ENCODE peak calls at places on chromosomes 2 and 18, in seven cellular contexts. Q is brain microvascular endothelial cell, T is GM20000, R is PC-9, O is A549, Z is fibroblast of mammary gland, N is cardiac muscle cell. V is an unnamed sample.

GRCh38 chr18:78912336-78912735 is 67.3 kb upstream of the SALL3 start:
- DNase-seq in Z (no peak), O (no peak), T (no peak), Q (no peak), R (no peak), N (no peak), V (no peak)

GRCh38 chr2:207765541-207765940 is 4.2 kb downstream of the FZD5 start:
- DNase-seq in N (no peak), R (no peak), T (no peak), Z (no peak), O (no peak), Q (no peak), V (no peak)

GRCh38 chr2:71577209-71577608 is 123.8 kb downstream of the DYSF start:
- DNase-seq in Q (no peak), R (no peak), T (no peak), O (no peak), Z (no peak), N (no peak), V (no peak)

GRCh38 chr2:146523218-146523617 is 1321.6 kb upstream of the ACVR2A start:
- DNase-seq in T (peak), N (peak), R (no peak), Z (peak), O (no peak), Q (no peak), V (no peak)

GRCh38 chr2:237774811-237775553 is 23.6 kb upstream of the RBM44 start:
- DNase-seq in R (peak), Q (peak), O (peak), T (peak), Z (peak), N (peak), V (peak)

GRCh38 chr18:51194604-51195003 is 2.9 kb downstream of the MEX3C start:
- DNase-seq in N (peak), R (no peak), O (no peak), T (no peak), Q (no peak), Z (no peak), V (no peak)

GRCh38 chr18:74249181-74249968 is 42.4 kb downstream of the CYB5A start:
- DNase-seq in T (no peak), N (peak), O (peak), Q (peak), Z (peak), R (no peak), V (no peak)

GRCh38 chr2:191845248-191845715 is 1.6 kb downstream of the CAVIN2 start:
- DNase-seq in O (no peak), Q (no peak), T (no peak), Z (peak), N (peak), R (no peak), V (no peak)

GRCh38 chr2:168255866-168256265 is 8.5 kb upstream of the STK39 start:
- DNase-seq in T (no peak), Q (no peak), R (no peak), N (no peak), O (no peak), Z (no peak), V (peak)

GRCh38 chr2:67839242-67839641 is 223.6 kb downstream of the C1D start:
- DNase-seq in T (no peak), O (no peak), R (no peak), Z (peak), Q (no peak), N (peak), V (no peak)

GRCh38 chr2:140808816-140809215 is 1322.0 kb downstream of the LRP1B start:
- DNase-seq in Z (no peak), N (peak), O (no peak), Q (no peak), T (no peak), R (no peak), V (no peak)

GRCh38 chr18:59423251-59423650 is 64.2 kb upstream of the LMAN1 start:
- DNase-seq in T (no peak), O (no peak), Q (no peak), N (peak), Z (peak), R (no peak), V (no peak)

GRCh38 chr2:204060896-204061640 is 124.5 kb downstream of the ICOS start:
- DNase-seq in N (no peak), O (no peak), T (no peak), R (no peak), Z (no peak), Q (no peak), V (no peak)

GRCh38 chr2:217797661-217798069 is 205.1 kb downstream of the TNS1 start:
- DNase-seq in T (no peak), Z (peak), N (no peak), R (no peak), O (no peak), Q (no peak), V (no peak)

GRCh38 chr2:138435701-138436100 is 65.9 kb upstream of the SPOPL start:
- DNase-seq in R (no peak), N (no peak), O (no peak), Z (no peak), T (no peak), Q (no peak), V (no peak)

GRCh38 chr2:29834036-29834540 is 87.3 kb downstream of the ALK start:
- DNase-seq in O (no peak), Q (no peak), R (no peak), N (no peak), Z (no peak), T (no peak), V (no peak)

GRCh38 chr2:109324859-109325258 is 195.9 kb downstream of the SH3RF3 start:
- DNase-seq in Q (peak), N (peak), R (peak), T (no peak), O (no peak), Z (peak), V (no peak)

GRCh38 chr2:182066439-182067061 is 80.9 kb downstream of the PPP1R1C start:
- DNase-seq in R (no peak), T (no peak), N (peak), Z (peak), O (no peak), Q (peak), V (no peak)

DNA sequence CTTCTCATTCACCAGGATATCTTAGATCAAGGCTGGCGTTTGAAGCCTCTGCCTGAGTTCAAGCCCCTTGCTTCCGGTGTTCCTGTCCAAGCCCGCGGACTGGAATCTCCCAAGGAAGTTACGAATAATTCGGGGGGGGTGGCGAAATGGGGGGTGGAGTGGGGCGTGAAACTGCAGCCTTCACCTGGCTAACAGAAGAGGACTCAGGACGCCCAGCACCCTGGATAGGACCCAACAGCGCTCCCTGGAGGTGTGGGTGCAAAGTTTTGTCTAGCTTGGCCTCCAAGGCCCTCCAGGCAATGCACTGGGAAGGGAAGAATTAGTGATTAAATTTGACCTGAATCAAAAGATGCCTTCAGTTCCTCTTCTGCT is 872 bp upstream of the TRIB2 start:
- DNase-seq in T (peak), O (peak), Z (peak), N (peak), R (peak), Q (peak), V (no peak)
- TF ChIP-seq CTCF in T (no peak), O (peak), Z (peak), N (peak), R (peak), Q (peak), V (peak)

GRCh38 chr2:233857511-233858118 is 3.3 kb upstream of the HJURP start:
- DNase-seq in N (peak), Q (peak), R (no peak), Z (peak), T (no peak), O (peak), V (no peak)
- TF ChIP-seq CTCF in N (peak), Q (peak), R (peak), Z (peak), T (peak), O (peak), V (peak)

GRCh38 chr2:106845716-106846115 is 40.3 kb downstream of the ST6GAL2 start:
- DNase-seq in N (no peak), T (no peak), Q (no peak), O (no peak), R (no peak), Z (no peak), V (peak)

GRCh38 chr2:106841886-106842645 is 43.9 kb downstream of the ST6GAL2 start:
- DNase-seq in R (no peak), Z (no peak), T (no peak), O (no peak), N (no peak), Q (no peak), V (peak)

GRCh38 chr2:106843001-106843909 is 42.7 kb downstream of the ST6GAL2 start:
- DNase-seq in O (no peak), R (no peak), Q (no peak), T (no peak), Z (no peak), N (no peak), V (peak)

GRCh38 chr2:106843910-106844250 is 42.1 kb downstream of the ST6GAL2 start:
- DNase-seq in Z (no peak), T (no peak), O (no peak), N (no peak), R (no peak), Q (no peak), V (peak)

GRCh38 chr2:106839849-106840595 is 45.9 kb downstream of the ST6GAL2 start:
- DNase-seq in O (no peak), Z (no peak), R (no peak), T (no peak), N (no peak), Q (peak), V (peak)
- TF ChIP-seq CTCF in O (no peak), Z (no peak), R (no peak), T (no peak), N (peak), Q (peak), V (peak)

GRCh38 chr2:85017436-85018048 is 46.6 kb downstream of the KCMF1 start:
- DNase-seq in Z (no peak), Q (no peak), T (no peak), R (no peak), N (peak), O (no peak), V (no peak)
- TF ChIP-seq CTCF in Z (peak), Q (peak), T (no peak), R (peak), N (peak), O (peak), V (no peak)

GRCh38 chr2:127986548-127987079 is 41.2 kb downstream of the SAP130 start:
- DNase-seq in O (no peak), N (no peak), T (no peak), R (no peak), Q (no peak), Z (no peak), V (no peak)
- TF ChIP-seq CTCF in O (no peak), N (no peak), T (no peak), R (no peak), Q (no peak), Z (no peak), V (no peak)

V was measured in esophagus muscularis mucosa.